ENCODE peak calls at places on chromosomes 4 and X, in eight cellular contexts. One of them, this sample, is unnamed.

GRCh38 chr4:20520901-20521300 is 179.4 kb upstream of the PACRGL start:
- DNase-seq in uterus: no peak
- DNase-seq in body of pancreas: no peak
- DNase-seq in HL-60: no peak
- DNase-seq in cardiac muscle cell: peak; percentile 38
- DNase-seq in esophagus squamous epithelium: no peak
- DNase-seq in spleen: no peak
- DNase-seq in suprapubic skin: no peak
- DNase-seq in this sample: no peak

GRCh38 chrX:153853902-153854267 is 23.5 kb upstream of the PDZD4 start:
- DNase-seq in uterus: no peak
- DNase-seq in esophagus squamous epithelium: no peak
- DNase-seq in cardiac muscle cell: no peak
- DNase-seq in body of pancreas: no peak
- DNase-seq in HL-60: no peak
- DNase-seq in spleen: peak; percentile 11
- DNase-seq in suprapubic skin: no peak
- DNase-seq in this sample: no peak

GRCh38 chrX:103918050-103918449 is 44.4 kb upstream of the TMSB15B start:
- DNase-seq in cardiac muscle cell: peak; percentile 74
- DNase-seq in HL-60: no peak
- DNase-seq in suprapubic skin: no peak
- DNase-seq in spleen: no peak
- DNase-seq in uterus: peak; percentile 61
- DNase-seq in body of pancreas: peak; percentile 38
- DNase-seq in esophagus squamous epithelium: no peak
- DNase-seq in this sample: peak; percentile 43

GRCh38 chrX:133265331-133265730 is 47.2 kb upstream of the TFDP3 start:
- DNase-seq in suprapubic skin: no peak
- DNase-seq in body of pancreas: no peak
- DNase-seq in uterus: no peak
- DNase-seq in esophagus squamous epithelium: no peak
- DNase-seq in HL-60: no peak
- DNase-seq in spleen: no peak
- DNase-seq in cardiac muscle cell: no peak
- DNase-seq in this sample: peak; percentile 44

GRCh38 chr4:65482410-65482809 is 187.9 kb downstream of the EPHA5 start:
- DNase-seq in esophagus squamous epithelium: no peak
- DNase-seq in uterus: no peak
- DNase-seq in body of pancreas: no peak
- DNase-seq in spleen: no peak
- DNase-seq in suprapubic skin: no peak
- DNase-seq in HL-60: no peak
- DNase-seq in cardiac muscle cell: peak; percentile 32
- DNase-seq in this sample: no peak

GRCh38 chr4:92455329-92455839 is 151.6 kb downstream of the GRID2 start:
- DNase-seq in cardiac muscle cell: no peak
- DNase-seq in esophagus squamous epithelium: no peak
- DNase-seq in suprapubic skin: no peak
- DNase-seq in spleen: no peak
- DNase-seq in body of pancreas: no peak
- DNase-seq in uterus: no peak
- DNase-seq in HL-60: no peak
- DNase-seq in this sample: no peak

GRCh38 chr4:6465985-6466384 is 6.4 kb downstream of the PPP2R2C start:
- DNase-seq in uterus: no peak
- DNase-seq in HL-60: no peak
- DNase-seq in suprapubic skin: peak; percentile 50
- DNase-seq in esophagus squamous epithelium: no peak
- DNase-seq in cardiac muscle cell: no peak
- DNase-seq in spleen: peak; percentile 40
- DNase-seq in body of pancreas: no peak
- DNase-seq in this sample: no peak

GRCh38 chr4:151766691-151767090 is 5.9 kb upstream of the GATB start:
- DNase-seq in uterus: no peak
- DNase-seq in suprapubic skin: no peak
- DNase-seq in HL-60: no peak
- DNase-seq in cardiac muscle cell: no peak
- DNase-seq in esophagus squamous epithelium: no peak
- DNase-seq in body of pancreas: no peak
- DNase-seq in spleen: no peak
- DNase-seq in this sample: no peak

GRCh38 chr4:41318839-41319530 is 62.3 kb downstream of the UCHL1 start:
- DNase-seq in cardiac muscle cell: no peak
- DNase-seq in spleen: no peak
- DNase-seq in esophagus squamous epithelium: no peak
- DNase-seq in uterus: no peak
- DNase-seq in HL-60: no peak
- DNase-seq in suprapubic skin: no peak
- DNase-seq in body of pancreas: no peak
- DNase-seq in this sample: no peak

GRCh38 chr4:81454498-81454897 is 17.2 kb downstream of the RASGEF1B start:
- DNase-seq in HL-60: no peak
- DNase-seq in spleen: no peak
- DNase-seq in esophagus squamous epithelium: no peak
- DNase-seq in suprapubic skin: no peak
- DNase-seq in uterus: no peak
- DNase-seq in cardiac muscle cell: no peak
- DNase-seq in body of pancreas: no peak
- DNase-seq in this sample: no peak

GRCh38 chr4:37812713-37813112 is 13.8 kb upstream of the PGM2 start:
- DNase-seq in spleen: no peak
- DNase-seq in uterus: no peak
- DNase-seq in suprapubic skin: no peak
- DNase-seq in cardiac muscle cell: peak; percentile 64
- DNase-seq in esophagus squamous epithelium: no peak
- DNase-seq in body of pancreas: no peak
- DNase-seq in HL-60: no peak
- DNase-seq in this sample: no peak

GRCh38 chrX:69505772-69506616 is 1.9 kb downstream of the NALF2 start:
- DNase-seq in esophagus squamous epithelium: no peak
- DNase-seq in uterus: no peak
- DNase-seq in spleen: no peak
- DNase-seq in cardiac muscle cell: no peak
- DNase-seq in body of pancreas: no peak
- DNase-seq in suprapubic skin: no peak
- DNase-seq in HL-60: no peak
- DNase-seq in this sample: no peak

GRCh38 chr4:113292371-113293042 is 243.1 kb downstream of the ANK2 start:
- DNase-seq in uterus: peak; percentile 52
- DNase-seq in esophagus squamous epithelium: no peak
- DNase-seq in HL-60: no peak
- DNase-seq in body of pancreas: no peak
- DNase-seq in spleen: no peak
- DNase-seq in suprapubic skin: no peak
- DNase-seq in cardiac muscle cell: peak; percentile 38
- DNase-seq in this sample: no peak

GRCh38 chr4:113294910-113295309 is 245.5 kb downstream of the ANK2 start:
- DNase-seq in spleen: no peak
- DNase-seq in HL-60: no peak
- DNase-seq in uterus: no peak
- DNase-seq in body of pancreas: no peak
- DNase-seq in cardiac muscle cell: no peak
- DNase-seq in esophagus squamous epithelium: no peak
- DNase-seq in suprapubic skin: no peak
- DNase-seq in this sample: no peak

GRCh38 chr4:113293673-113294072 is 244.2 kb downstream of the ANK2 start:
- DNase-seq in spleen: no peak
- DNase-seq in esophagus squamous epithelium: no peak
- DNase-seq in body of pancreas: no peak
- DNase-seq in suprapubic skin: no peak
- DNase-seq in uterus: no peak
- DNase-seq in cardiac muscle cell: peak; percentile 22
- DNase-seq in HL-60: no peak
- DNase-seq in this sample: no peak

GRCh38 chr4:113290666-113291065 is 241.2 kb downstream of the ANK2 start:
- DNase-seq in spleen: no peak
- DNase-seq in suprapubic skin: no peak
- DNase-seq in body of pancreas: no peak
- DNase-seq in uterus: no peak
- DNase-seq in HL-60: no peak
- DNase-seq in esophagus squamous epithelium: no peak
- DNase-seq in cardiac muscle cell: no peak
- DNase-seq in this sample: no peak

DNA sequence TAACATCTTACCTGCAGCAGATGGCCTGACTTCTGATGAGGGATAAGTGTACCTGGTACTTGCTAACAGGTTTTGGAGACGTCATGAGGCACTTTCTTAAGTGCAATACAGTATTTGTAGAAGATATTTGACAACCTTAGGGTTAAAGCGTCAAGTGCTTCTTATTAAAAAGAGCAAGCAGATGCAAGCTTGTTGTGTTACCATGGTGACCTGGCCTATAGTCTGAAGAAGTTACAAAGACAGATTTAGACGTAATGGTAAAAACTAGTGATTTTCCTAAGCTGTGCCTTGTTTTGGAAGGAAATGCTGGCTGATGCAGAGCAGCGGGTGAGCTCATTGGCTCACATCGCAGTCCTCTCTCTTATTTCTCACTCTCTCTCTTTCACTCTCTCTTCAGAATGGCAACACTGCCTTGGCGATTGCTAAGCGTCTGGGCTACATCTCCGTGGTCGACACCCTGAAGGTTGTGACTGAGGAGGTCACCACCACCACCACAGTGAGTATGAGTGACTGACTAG is 243.6 kb downstream of the ANK2 start:
- DNase-seq in uterus: peak; percentile 34
- DNase-seq in spleen: no peak
- DNase-seq in HL-60: no peak
- DNase-seq in cardiac muscle cell: peak; percentile 67
- DNase-seq in esophagus squamous epithelium: no peak
- DNase-seq in body of pancreas: no peak
- DNase-seq in suprapubic skin: no peak
- DNase-seq in this sample: no peak
- H3K4me3 ChIP-seq in uterus: peak overlapping the region; percentile 6
- H3K4me3 ChIP-seq in spleen: peak overlapping the region; percentile 49
- H3K4me3 ChIP-seq in HL-60: no peak overlapping the region
- H3K4me3 ChIP-seq in cardiac muscle cell: no peak overlapping the region
- H3K4me3 ChIP-seq in esophagus squamous epithelium: no peak overlapping the region
- H3K4me3 ChIP-seq in body of pancreas: no peak overlapping the region
- H3K4me3 ChIP-seq in suprapubic skin: peak overlapping the region; percentile 36
- H3K4me3 ChIP-seq in this sample: peak overlapping the region; percentile 32

DNA sequence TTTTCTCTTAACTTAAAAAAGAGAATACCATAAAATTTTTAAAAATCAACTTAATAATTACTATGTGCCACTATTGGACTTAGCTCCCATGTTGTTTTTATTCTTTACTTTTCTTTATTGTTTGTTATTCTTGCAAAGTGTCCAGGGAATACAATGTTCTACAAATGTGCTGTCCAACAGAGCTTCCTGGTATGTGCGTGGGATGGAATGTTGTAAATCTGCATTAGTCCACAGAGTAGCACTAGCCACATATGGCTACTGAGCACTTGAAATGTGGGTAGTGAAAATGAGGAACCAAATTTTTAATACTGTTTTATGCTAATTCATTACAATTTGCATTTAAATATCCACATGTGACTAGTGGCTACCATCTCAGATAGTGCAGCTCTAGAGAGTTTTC is 14.3 kb upstream of the CORIN start:
- DNase-seq in esophagus squamous epithelium: no peak
- DNase-seq in suprapubic skin: no peak
- DNase-seq in body of pancreas: no peak
- DNase-seq in HL-60: no peak
- DNase-seq in uterus: no peak
- DNase-seq in spleen: no peak
- DNase-seq in cardiac muscle cell: peak; percentile 85
- DNase-seq in this sample: no peak
- H3K27ac ChIP-seq in esophagus squamous epithelium: no peak overlapping the region
- H3K27ac ChIP-seq in suprapubic skin: peak overlapping the region; percentile 80
- H3K27ac ChIP-seq in body of pancreas: no peak overlapping the region
- H3K27ac ChIP-seq in HL-60: no peak overlapping the region
- H3K27ac ChIP-seq in uterus: peak overlapping the region; percentile 51
- H3K27ac ChIP-seq in spleen: no peak overlapping the region
- H3K27ac ChIP-seq in cardiac muscle cell: no peak overlapping the region
- H3K27ac ChIP-seq in this sample: no peak overlapping the region

DNA sequence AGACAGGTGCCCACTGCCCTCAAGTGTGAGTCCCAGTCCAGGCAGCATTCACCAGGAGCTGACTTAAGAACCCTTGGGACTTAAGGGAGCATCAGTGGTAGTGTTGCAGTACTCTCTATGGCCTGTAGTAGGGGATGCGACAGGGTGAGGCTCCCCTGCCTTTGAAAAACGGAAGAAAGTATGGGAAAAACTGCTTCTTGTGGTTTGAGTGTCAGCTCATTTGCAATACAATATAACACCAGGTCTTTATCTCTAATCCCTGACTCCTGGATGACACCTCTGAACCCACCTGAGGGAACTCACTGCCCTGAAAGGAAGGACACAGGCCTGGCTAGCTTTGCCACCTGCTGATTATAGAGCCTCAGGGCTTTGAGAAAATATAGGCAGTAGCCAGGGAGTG is 176.0 kb downstream of the SMARCA1 start:
- DNase-seq in suprapubic skin: no peak
- DNase-seq in cardiac muscle cell: no peak
- DNase-seq in spleen: no peak
- DNase-seq in body of pancreas: no peak
- DNase-seq in uterus: no peak
- DNase-seq in esophagus squamous epithelium: no peak
- DNase-seq in HL-60: no peak
- DNase-seq in this sample: no peak
- TF ChIP-seq CTCF in suprapubic skin: no peak
- TF ChIP-seq CTCF in cardiac muscle cell: no peak
- TF ChIP-seq CTCF in spleen: no peak
- TF ChIP-seq CTCF in body of pancreas: no peak
- TF ChIP-seq CTCF in uterus: no peak
- TF ChIP-seq CTCF in esophagus squamous epithelium: no peak
- TF ChIP-seq CTCF in HL-60: peak; percentile 30
- TF ChIP-seq CTCF in this sample: no peak

GRCh38 chr4:1348746-1349145 is 1.7 kb downstream of the UVSSA start:
- DNase-seq in cardiac muscle cell: no peak
- DNase-seq in esophagus squamous epithelium: no peak
- DNase-seq in body of pancreas: no peak
- DNase-seq in spleen: no peak
- DNase-seq in HL-60: no peak
- DNase-seq in suprapubic skin: no peak
- DNase-seq in uterus: no peak
- DNase-seq in this sample: no peak
- H3K4me3 ChIP-seq in cardiac muscle cell: no peak overlapping the region
- H3K4me3 ChIP-seq in esophagus squamous epithelium: no peak overlapping the region
- H3K4me3 ChIP-seq in body of pancreas: no peak overlapping the region
- H3K4me3 ChIP-seq in spleen: peak overlapping the region; percentile 98
- H3K4me3 ChIP-seq in HL-60: no peak overlapping the region
- H3K4me3 ChIP-seq in suprapubic skin: no peak overlapping the region
- H3K4me3 ChIP-seq in uterus: no peak overlapping the region
- H3K4me3 ChIP-seq in this sample: peak overlapping the region; percentile 82

This sample was measured in lower lobe of right lung.